ENCODE peak calls at places on chromosome 19, in eight cellular contexts. L is endodermal cell; N is lower leg skin; I is fibroblast of mammary gland; Y is H1; V is astrocyte of the spinal cord; K is CD4-positive, alpha-beta T cell; J is cardiac muscle cell. X is an unnamed sample.

GRCh38 chr19:13151605-13152355 is 1.6 kb downstream of the IER2 start:
- DNase-seq in V (peak), N (peak), Y (peak), I (peak), K (peak), J (peak), L (peak), X (peak)

GRCh38 chr19:12763100-12763499 is 11.5 kb downstream of the BEST2 start:
- DNase-seq in I (no peak), Y (no peak), N (no peak), L (no peak), V (no peak), K (no peak), J (no peak), X (no peak)

GRCh38 chr19:5623397-5624153 is 692 bp downstream of the SAFB start:
- DNase-seq in J (no peak), L (peak), N (no peak), I (no peak), V (no peak), K (no peak), Y (no peak), X (no peak)

GRCh38 chr19:13961826-13962737 is 9.8 kb downstream of the DCAF15 start:
- DNase-seq in N (no peak), L (peak), V (no peak), J (peak), Y (peak), K (no peak), I (peak), X (no peak)

GRCh38 chr19:55473613-55474012 is 2.8 kb upstream of the ZNF628 start:
- DNase-seq in J (no peak), N (no peak), V (peak), Y (no peak), I (peak), L (no peak), K (no peak), X (no peak)

GRCh38 chr19:50896591-50897190 is 14.5 kb downstream of the KLK4 start:
- DNase-seq in Y (no peak), J (peak), I (peak), K (no peak), N (no peak), V (no peak), L (no peak), X (peak)

GRCh38 chr19:55069137-55069858 is 6.3 kb upstream of the RDH13 start:
- DNase-seq in N (no peak), L (peak), K (no peak), I (peak), V (peak), J (peak), Y (peak), X (peak)

GRCh38 chr19:38678891-38679494 is 31.5 kb downstream of the ACTN4 start:
- DNase-seq in Y (no peak), N (no peak), V (no peak), K (no peak), I (no peak), J (no peak), L (no peak), X (no peak)

GRCh38 chr19:19530423-19530804 is 1.7 kb downstream of the YJEFN3 start:
- DNase-seq in V (no peak), J (peak), I (peak), Y (no peak), K (no peak), L (peak), N (no peak), X (no peak)

GRCh38 chr19:44954278-44954648 is 917 bp upstream of the CLPTM1 start:
- DNase-seq in K (no peak), N (no peak), V (no peak), Y (no peak), J (no peak), I (no peak), L (no peak), X (no peak)

GRCh38 chr19:9485140-9485539 is 13.3 kb downstream of the ZNF560 start:
- DNase-seq in Y (no peak), J (no peak), I (no peak), V (no peak), K (no peak), N (no peak), L (no peak), X (no peak)

GRCh38 chr19:4609878-4610511 is 29.3 kb upstream of the TNFAIP8L1 start:
- DNase-seq in N (no peak), J (no peak), L (peak), K (no peak), I (no peak), Y (peak), V (no peak), X (no peak)

GRCh38 chr19:33447336-33448158 is 74.0 kb downstream of the CEBPG start:
- DNase-seq in J (no peak), V (no peak), N (peak), Y (no peak), I (no peak), K (no peak), L (no peak), X (no peak)

GRCh38 chr19:55319786-55320185 is 5.4 kb downstream of the TMEM150B start:
- DNase-seq in K (no peak), J (peak), L (peak), N (no peak), Y (peak), I (peak), V (peak), X (no peak)

GRCh38 chr19:50333737-50334617 is 4.8 kb upstream of the KCNC3 start:
- DNase-seq in I (no peak), V (no peak), Y (peak), J (peak), N (peak), L (peak), K (peak), X (peak)

GRCh38 chr19:21848706-21849105 is 12.7 kb upstream of the ZNF43 start:
- DNase-seq in J (peak), V (no peak), K (no peak), L (no peak), Y (no peak), I (no peak), N (no peak), X (no peak)

GRCh38 chr19:21130097-21130775 is 11.6 kb upstream of the ZNF431 start:
- DNase-seq in J (no peak), K (no peak), I (no peak), Y (no peak), L (no peak), V (no peak), N (no peak), X (no peak)

GRCh38 chr19:44745386-44745831 is 3.1 kb upstream of the BCL3 start:
- DNase-seq in V (peak), L (peak), J (peak), K (no peak), I (peak), Y (no peak), N (peak), X (no peak)

GRCh38 chr19:19591133-19591825 is 27.2 kb downstream of the PBX4 start:
- DNase-seq in Y (no peak), N (no peak), J (peak), V (peak), K (peak), I (peak), L (peak), X (peak)

GRCh38 chr19:33862991-33863390 is 66.3 kb downstream of the KCTD15 start:
- DNase-seq in V (no peak), Y (no peak), J (no peak), N (no peak), K (no peak), I (no peak), L (no peak), X (no peak)

GRCh38 chr19:6744381-6745288 is 5.2 kb downstream of the TRIP10 start:
- DNase-seq in I (peak), J (peak), Y (no peak), K (no peak), V (peak), N (peak), L (no peak), X (no peak)

GRCh38 chr19:5397804-5398692 is 57.2 kb upstream of the ZNRF4 start:
- DNase-seq in N (no peak), V (no peak), I (no peak), K (no peak), J (peak), Y (peak), L (peak), X (peak)

GRCh38 chr19:49468746-49469447 is 5.1 kb upstream of the FLT3LG start:
- DNase-seq in N (peak), L (peak), I (peak), V (peak), J (peak), Y (peak), K (peak), X (peak)

GRCh38 chr19:50152578-50152977 is 10.5 kb downstream of the IZUMO2 start:
- DNase-seq in K (no peak), V (no peak), N (no peak), I (no peak), Y (no peak), L (no peak), J (no peak), X (no peak)

GRCh38 chr19:13842294-13843103 is 34.4 kb upstream of the NANOS3 start:
- DNase-seq in V (peak), N (peak), Y (no peak), K (peak), J (peak), I (peak), L (peak), X (peak)

GRCh38 chr19:45152504-45153338 is 8.1 kb downstream of the NKPD1 start:
- DNase-seq in N (peak), I (peak), K (peak), Y (peak), L (peak), V (peak), J (peak), X (peak)

GRCh38 chr19:5691205-5691929 is 1.3 kb downstream of the RPL36 start:
- DNase-seq in N (peak), K (no peak), J (peak), Y (no peak), V (peak), L (peak), I (peak), X (no peak)

GRCh38 chr19:11737964-11738745 is 591 bp downstream of the ZNF823 start:
- DNase-seq in K (peak), Y (peak), L (peak), I (peak), J (peak), V (peak), N (peak), X (peak)
- TF ChIP-seq CTCF in K (no peak), Y (no peak), L (peak), I (no peak), J (peak), V (no peak), N (no peak), X (no peak)

DNA sequence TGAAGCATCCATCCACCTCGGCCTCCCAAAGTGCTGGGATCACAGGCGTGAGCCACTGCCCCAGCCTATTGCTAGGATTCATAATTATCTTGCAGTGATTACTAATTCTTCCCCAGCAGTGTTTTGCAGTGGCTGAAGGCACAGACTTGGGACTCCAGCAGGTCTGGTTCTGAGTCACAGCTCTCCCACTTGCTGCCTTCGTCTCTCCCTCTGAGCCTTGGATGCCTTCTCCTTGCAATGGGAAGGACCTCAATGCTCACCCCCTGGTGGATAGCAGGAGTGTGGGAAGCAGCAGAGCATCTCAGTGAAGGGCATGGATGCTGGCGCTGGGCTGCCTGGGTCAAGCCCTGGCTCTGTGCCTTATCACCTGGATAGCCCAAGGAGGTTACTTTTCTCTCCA is 37.6 kb upstream of the SHKBP1 start:
- DNase-seq in Y (no peak), J (no peak), L (no peak), V (no peak), K (no peak), I (peak), N (no peak), X (no peak)
- TF ChIP-seq CTCF in Y (peak), J (no peak), L (peak), V (no peak), K (no peak), I (no peak), N (no peak), X (no peak)

DNA sequence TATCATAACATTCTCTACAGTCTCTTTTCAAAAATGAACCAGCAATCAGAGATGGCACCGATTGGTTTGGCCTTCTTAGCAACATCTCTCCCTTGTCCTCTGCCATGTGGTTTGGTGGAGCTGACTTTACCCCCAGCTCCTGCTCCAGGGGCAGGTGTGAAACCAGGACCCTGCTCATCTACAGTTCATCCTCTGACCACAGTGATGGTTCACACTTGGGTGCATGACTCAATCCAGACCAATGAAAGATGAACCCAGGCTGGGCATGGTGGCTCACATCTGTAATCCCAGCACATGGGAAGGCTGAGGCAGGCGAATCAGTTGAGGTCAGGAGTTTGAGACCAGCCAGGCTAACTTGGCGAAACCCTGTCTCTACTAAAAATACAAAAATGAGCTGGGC is 33.6 kb upstream of the FFAR2 start:
- DNase-seq in N (no peak), Y (no peak), I (no peak), K (no peak), J (no peak), L (no peak), V (no peak), X (no peak)
- TF ChIP-seq CTCF in N (no peak), Y (no peak), I (no peak), K (no peak), J (no peak), L (no peak), V (no peak), X (no peak)

GRCh38 chr19:11480927-11481776 is at the start of gene ELAVL3:
- DNase-seq in L (peak), I (no peak), N (no peak), K (no peak), V (no peak), J (no peak), Y (peak), X (no peak)
- TF ChIP-seq CTCF in L (peak), I (no peak), N (no peak), K (no peak), V (no peak), J (no peak), Y (no peak), X (no peak)

GRCh38 chr19:29293292-29293691 is 80.3 kb upstream of the UQCRFS1 start:
- DNase-seq in K (no peak), L (no peak), J (no peak), V (no peak), Y (no peak), N (peak), I (no peak), X (no peak)

GRCh38 chr19:29292562-29292961 is 79.6 kb upstream of the UQCRFS1 start:
- DNase-seq in Y (no peak), J (no peak), N (peak), V (no peak), I (no peak), L (no peak), K (no peak), X (no peak)

GRCh38 chr19:29290853-29291252 is 77.9 kb upstream of the UQCRFS1 start:
- DNase-seq in Y (no peak), V (no peak), K (no peak), N (no peak), J (no peak), L (peak), I (no peak), X (no peak)

GRCh38 chr19:29293736-29294342 is 80.9 kb upstream of the UQCRFS1 start:
- DNase-seq in I (no peak), L (no peak), K (no peak), J (peak), Y (no peak), N (peak), V (no peak), X (no peak)

GRCh38 chr19:29292146-29292545 is 79.2 kb upstream of the UQCRFS1 start:
- DNase-seq in L (no peak), Y (no peak), V (no peak), N (no peak), K (no peak), I (no peak), J (no peak), X (no peak)
- TF ChIP-seq CTCF in L (no peak), Y (no peak), V (no peak), N (no peak), K (no peak), I (no peak), J (no peak), X (no peak)

DNA sequence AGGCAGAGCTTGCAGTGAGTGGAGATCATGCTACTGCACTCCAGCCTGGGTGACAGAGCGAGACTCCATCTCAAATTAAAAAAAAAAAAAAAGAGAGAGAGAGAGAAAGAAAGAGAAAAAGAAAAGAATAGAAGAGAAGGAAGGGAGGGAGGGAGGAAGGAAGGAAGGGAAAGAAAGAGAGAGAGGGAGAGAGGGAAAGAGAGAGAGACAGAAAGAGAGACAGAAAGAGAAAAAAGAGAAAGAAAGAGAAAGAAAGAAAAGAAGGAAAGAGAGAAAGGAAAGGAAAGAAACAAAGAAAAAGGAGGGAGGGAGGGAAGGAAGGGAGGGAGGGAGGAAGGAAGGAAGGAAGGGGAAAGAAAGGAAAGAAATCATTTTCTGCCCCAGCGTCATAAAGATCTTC is 7.0 kb upstream of the UNC13A start:
- DNase-seq in J (no peak), I (no peak), K (no peak), N (no peak), Y (no peak), V (no peak), L (no peak), X (no peak)
- TF ChIP-seq CTCF in J (no peak), I (no peak), K (no peak), N (no peak), Y (no peak), V (no peak), L (no peak), X (no peak)

GRCh38 chr19:48458016-48458415 is 2.6 kb downstream of the KCNJ14 start:
- DNase-seq in I (peak), N (no peak), J (peak), L (no peak), Y (no peak), V (no peak), K (no peak), X (no peak)
- TF ChIP-seq CTCF in I (no peak), N (no peak), J (no peak), L (no peak), Y (no peak), V (no peak), K (no peak), X (no peak)

DNA sequence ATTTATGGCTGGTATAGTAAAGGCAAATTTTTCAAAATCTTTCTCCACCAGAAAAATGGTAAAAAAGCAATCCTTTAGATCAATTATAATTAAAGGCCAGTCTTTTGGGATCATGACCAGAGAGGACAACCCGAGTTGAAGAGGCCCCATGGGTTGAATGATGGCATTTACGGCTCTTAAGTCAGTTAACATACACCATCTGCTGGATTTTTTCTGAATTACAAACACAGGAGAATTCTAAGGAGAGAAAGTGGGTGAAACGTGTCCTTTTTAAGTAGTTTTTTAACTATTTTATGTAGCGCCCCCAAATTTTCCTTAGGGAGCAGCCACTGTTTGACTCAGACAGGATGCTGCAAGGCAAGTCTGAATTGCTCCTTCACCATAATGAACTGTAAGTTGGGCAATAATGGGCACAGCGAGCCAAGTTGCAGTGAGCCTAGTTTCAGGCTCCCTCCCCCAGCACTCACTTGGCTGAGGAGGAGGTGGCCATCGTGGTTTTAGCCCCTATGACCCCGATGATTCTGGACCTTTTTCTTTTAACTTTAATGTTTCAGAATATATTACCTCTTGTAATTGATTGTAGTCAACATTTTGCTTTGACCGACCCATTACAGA is 13.6 kb upstream of the ZNF611 start:
- DNase-seq in V (peak), I (peak), N (no peak), L (no peak), K (no peak), Y (no peak), J (peak), X (no peak)
- TF ChIP-seq CTCF in V (no peak), I (peak), N (no peak), L (peak), K (peak), Y (peak), J (peak), X (peak)

GRCh38 chr19:17436874-17437267 is 11.6 kb downstream of the TMEM221 start:
- DNase-seq in L (no peak), K (no peak), N (no peak), Y (no peak), J (no peak), V (no peak), I (no peak), X (no peak)

GRCh38 chr19:17445526-17446165 is 2.8 kb downstream of the TMEM221 start:
- DNase-seq in N (no peak), I (no peak), K (no peak), J (no peak), V (no peak), L (no peak), Y (no peak), X (no peak)

GRCh38 chr19:17436094-17436873 is 12.2 kb downstream of the TMEM221 start:
- DNase-seq in Y (no peak), J (no peak), V (no peak), L (no peak), K (no peak), I (no peak), N (no peak), X (no peak)

GRCh38 chr19:17441241-17442135 is 7.0 kb downstream of the TMEM221 start:
- DNase-seq in V (peak), K (no peak), N (no peak), L (peak), I (peak), Y (peak), J (peak), X (peak)
- TF ChIP-seq CTCF in V (peak), K (peak), N (no peak), L (peak), I (peak), Y (peak), J (peak), X (peak)